ENCODE peak calls at places on chromosomes 13 and 19, in four cellular contexts. C, Z, U and Y are unnamed samples. For H3K27me3, H3K4me1 and H3K9me3, the result is how much of the 10 kb centered on the place peaks cover.

GRCh38 chr13:114058051-114058867 is 74.2 kb downstream of the RASA3 start:
- DNase-seq in C (no peak), Z (no peak), U (no peak), Y (no peak)

GRCh38 chr13:73598021-73598712 is 536.0 kb downstream of the KLF12 start:
- DNase-seq in C (no peak), Z (no peak), U (no peak), Y (no peak)

GRCh38 chr13:72258340-72258981 is 391.5 kb upstream of the DACH1 start:
- DNase-seq in C (no peak), Z (peak), U (no peak), Y (no peak)

GRCh38 chr13:23551213-23552008 is 18.8 kb upstream of the TNFRSF19 start:
- DNase-seq in C (no peak), Z (no peak), U (no peak), Y (no peak)

GRCh38 chr19:6767081-6767356 is 216 bp downstream of the SH2D3A start:
- DNase-seq in C (no peak), Z (no peak), U (no peak), Y (no peak)

GRCh38 chr19:12783849-12784393 is 7.4 kb upstream of the JUNB start:
- DNase-seq in C (no peak), Z (no peak), U (no peak), Y (no peak)

GRCh38 chr19:12766051-12766521 is 9.3 kb downstream of the HOOK2 start:
- DNase-seq in C (no peak), Z (peak), U (peak), Y (peak)

GRCh38 chr19:13795595-13796300 is 505 bp downstream of the ZSWIM4 start:
- DNase-seq in C (no peak), Z (peak), U (no peak), Y (no peak)

GRCh38 chr19:4456843-4457653 is 546 bp downstream of the UBXN6 start:
- DNase-seq in C (no peak), Z (peak), U (peak), Y (no peak)

GRCh38 chr19:13262450-13262849 is 112.2 kb downstream of the IER2 start:
- DNase-seq in C (no peak), Z (no peak), U (no peak), Y (peak)

GRCh38 chr19:13613447-13613846 is 107.2 kb upstream of the CACNA1A start:
- DNase-seq in C (no peak), Z (no peak), U (no peak), Y (no peak)

GRCh38 chr13:49997935-49998334 is 1.1 kb downstream of the TRIM13 start:
- DNase-seq in C (no peak), Z (no peak), U (no peak), Y (no peak)

GRCh38 chr19:40521276-40521675 is 54.5 kb downstream of the SPTBN4 start:
- DNase-seq in C (no peak), Z (no peak), U (no peak), Y (no peak)

GRCh38 chr13:113646376-113646775 is 11.6 kb downstream of the ATP4B start:
- DNase-seq in C (no peak), Z (no peak), U (no peak), Y (no peak)

GRCh38 chr13:58949646-58950045 is 1214.1 kb downstream of the DIAPH3 start:
- DNase-seq in C (no peak), Z (no peak), U (no peak), Y (no peak)

GRCh38 chr19:13097331-13098258 is 5.1 kb downstream of the LYL1 start:
- DNase-seq in C (no peak), Z (no peak), U (no peak), Y (no peak)

GRCh38 chr19:21022996-21023395 is 2.5 kb downstream of the ZNF430 start:
- DNase-seq in C (no peak), Z (no peak), U (peak), Y (no peak)

GRCh38 chr13:106291006-106291405 is 244.5 kb downstream of the EFNB2 start:
- DNase-seq in C (no peak), Z (no peak), U (no peak), Y (no peak)

GRCh38 chr13:29472317-29472961 is 123.0 kb downstream of the SLC7A1 start:
- DNase-seq in C (no peak), Z (peak), U (peak), Y (peak)

GRCh38 chr13:44809152-44809551 is 180.1 kb downstream of the NUFIP1 start:
- DNase-seq in C (no peak), Z (no peak), U (no peak), Y (no peak)

GRCh38 chr19:31338069-31338767 is 11.0 kb downstream of the TSHZ3 start:
- DNase-seq in C (no peak), Z (peak), U (no peak), Y (no peak)

GRCh38 chr13:86758116-86758515 is 913.1 kb upstream of the SLITRK5 start:
- DNase-seq in C (no peak), Z (no peak), U (no peak), Y (no peak)

GRCh38 chr13:34899888-34900287 is 42.2 kb upstream of the NBEA start:
- DNase-seq in C (no peak), Z (no peak), U (no peak), Y (no peak)

GRCh38 chr13:66992183-66992582 is 238.0 kb downstream of the PCDH9 start:
- DNase-seq in C (no peak), Z (no peak), U (no peak), Y (no peak)

GRCh38 chr13:65063753-65064152 is 2166.4 kb downstream of the PCDH9 start:
- DNase-seq in C (no peak), Z (no peak), U (no peak), Y (no peak)

GRCh38 chr19:10516671-10517286 is 468 bp downstream of the S1PR5 start:
- DNase-seq in C (no peak), Z (no peak), U (peak), Y (no peak)

GRCh38 chr13:45587897-45588296 is 27.6 kb downstream of the ERICH6B start:
- DNase-seq in C (no peak), Z (no peak), U (no peak), Y (no peak)

GRCh38 chr19:48926909-48927308 is 6.6 kb upstream of the DHDH start:
- DNase-seq in C (no peak), Z (no peak), U (no peak), Y (no peak)

GRCh38 chr19:11401808-11402543 is 17.1 kb downstream of the RGL3 start:
- DNase-seq in C (no peak), Z (no peak), U (no peak), Y (no peak)

GRCh38 chr13:65597839-65598818 is 1632.0 kb downstream of the PCDH9 start:
- DNase-seq in C (no peak), Z (no peak), U (no peak), Y (no peak)

GRCh38 chr19:38543807-38544568 is 73.8 kb downstream of the MAP4K1 start:
- DNase-seq in C (no peak), Z (peak), U (peak), Y (no peak)

GRCh38 chr19:883661-884211 is 9.3 kb downstream of the MED16 start:
- DNase-seq in C (no peak), Z (peak), U (no peak), Y (no peak)

GRCh38 chr13:80399340-80400163 is 58.6 kb upstream of the SPRY2 start:
- DNase-seq in C (no peak), Z (no peak), U (no peak), Y (no peak)

GRCh38 chr19:6375411-6376010 is at the start of gene PSPN:
- DNase-seq in C (no peak), Z (no peak), U (no peak), Y (no peak)

GRCh38 chr19:38142176-38143035 is 81.6 kb downstream of the DPF1 start:
- DNase-seq in C (no peak), Z (peak), U (peak), Y (peak)

GRCh38 chr19:24141612-24142011 is 54.6 kb downstream of the ZNF254 start:
- DNase-seq in C (no peak), Z (no peak), U (no peak), Y (no peak)

GRCh38 chr19:47419037-47419783 is at the start of gene MEIS3:
- DNase-seq in C (no peak), Z (no peak), U (no peak), Y (no peak)
- H3K27me3 ChIP-seq in C (under half), Z (under half), U (half or more), Y (under half)

GRCh38 chr13:48400820-48401219 is 12.1 kb downstream of the LPAR6 start:
- DNase-seq in C (no peak), Z (no peak), U (no peak), Y (peak)
- H3K4me1 ChIP-seq in C (under half), Z (under half), U (under half), Y (half or more)

DNA sequence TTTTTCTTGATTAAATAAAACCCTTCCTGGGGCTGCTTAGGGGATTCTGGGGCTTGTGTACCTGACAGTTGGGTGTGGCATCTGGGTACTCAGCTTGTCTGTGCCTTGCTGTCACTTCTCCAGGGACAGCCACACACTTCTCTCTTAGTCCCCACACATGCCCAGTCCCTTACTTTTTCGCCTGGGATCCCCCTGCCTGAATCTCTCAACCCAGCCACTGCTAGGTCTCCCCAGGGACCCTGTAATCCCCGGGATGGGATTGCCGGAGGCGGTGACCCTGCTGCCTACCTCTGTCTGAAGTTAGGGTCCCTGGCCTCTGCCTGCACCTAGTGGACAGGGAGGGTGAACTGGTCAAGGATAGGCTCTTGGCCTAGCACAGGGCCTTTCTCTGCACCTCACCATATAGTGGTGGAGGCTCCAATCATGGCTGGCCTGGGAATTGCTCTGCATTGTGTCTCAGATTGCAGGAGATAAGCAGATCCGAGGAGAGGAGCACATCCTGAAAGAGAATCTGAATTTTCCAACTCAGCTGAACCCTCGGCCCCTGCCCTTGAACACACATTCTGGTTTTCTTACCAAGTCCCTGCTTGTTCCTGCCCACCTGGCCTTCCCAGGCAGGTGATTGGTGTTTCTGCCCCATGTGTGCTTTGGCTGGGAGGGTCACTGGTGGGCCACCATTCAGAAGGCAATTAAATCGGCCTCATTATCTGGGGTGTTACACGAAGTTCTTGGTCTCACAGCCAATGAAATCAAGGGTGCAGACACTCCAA is 8.7 kb upstream of the ZNF492 start:
- DNase-seq in C (no peak), Z (no peak), U (no peak), Y (no peak)
- H3K9me3 ChIP-seq in C (under half), Z (half or more), U (under half), Y (under half)

DNA sequence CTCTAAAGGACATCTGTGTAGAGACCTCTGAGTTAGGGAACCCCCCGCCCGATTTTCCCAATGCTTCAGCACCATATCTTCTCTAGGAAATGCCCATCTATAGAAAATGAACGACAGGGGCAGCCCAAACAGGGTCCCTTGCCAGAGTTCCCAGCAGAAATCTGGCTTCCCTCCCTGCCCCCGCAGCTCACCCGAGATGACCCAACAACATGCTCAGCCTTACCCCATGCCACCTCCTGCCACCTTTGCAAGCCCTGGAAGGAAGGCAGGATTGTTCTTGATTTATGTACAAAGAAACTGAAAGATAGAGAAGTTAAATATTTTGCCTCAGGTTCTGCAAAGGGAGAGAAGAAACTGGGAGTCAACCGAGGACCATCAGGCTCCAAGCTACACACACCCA is 105.6 kb upstream of the UQCRFS1 start:
- DNase-seq in C (no peak), Z (no peak), U (no peak), Y (no peak)
- H3K27me3 ChIP-seq in C (under half), Z (under half), U (under half), Y (under half)

DNA sequence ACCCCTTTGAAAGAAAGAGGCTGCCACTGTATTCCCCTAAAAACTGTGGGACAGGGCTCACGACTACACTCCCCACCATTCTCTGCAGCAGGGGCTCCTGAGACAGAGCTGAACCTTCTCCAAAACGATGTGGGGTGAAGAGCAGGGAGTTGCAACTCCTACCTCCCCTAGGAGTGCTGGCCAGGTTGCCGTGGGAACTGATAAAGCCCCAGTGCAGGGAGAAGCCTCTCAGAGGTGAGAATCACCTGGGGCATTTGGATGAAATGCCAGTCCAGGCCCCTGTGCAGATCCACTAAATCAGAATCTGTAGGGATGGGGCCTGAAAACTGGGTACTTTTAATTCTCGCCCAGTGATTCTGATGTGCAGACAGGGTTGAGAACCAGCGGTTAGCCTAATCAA is 945 bp downstream of the DHRS12 start:
- DNase-seq in C (no peak), Z (no peak), U (no peak), Y (no peak)
- H3K4me1 ChIP-seq in C (under half), Z (under half), U (under half), Y (under half)

DNA sequence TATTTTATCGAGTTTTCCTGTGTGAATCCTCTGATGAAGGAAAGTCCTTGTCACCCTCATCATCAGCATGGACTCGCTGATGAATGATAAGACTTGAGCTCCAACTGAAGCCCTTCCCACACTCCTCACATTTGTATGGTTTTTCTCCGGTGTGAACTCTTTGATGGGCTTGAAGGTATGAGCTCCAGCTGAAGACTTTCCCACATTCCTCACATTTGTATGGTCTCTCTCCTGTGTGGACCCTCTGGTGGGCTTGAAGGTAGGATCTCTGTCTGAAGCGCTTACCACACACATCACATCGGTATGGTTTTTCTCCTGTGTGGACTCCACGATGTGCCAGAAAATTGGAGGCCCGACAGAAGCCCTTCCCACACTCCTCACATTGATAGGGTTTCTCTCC is 21.7 kb downstream of the ZNF45 start:
- DNase-seq in C (no peak), Z (no peak), U (no peak), Y (no peak)
- H3K9me3 ChIP-seq in C (half or more), Z (half or more), U (half or more), Y (half or more)

GRCh38 chr19:19561946-19562664 is 24.0 kb downstream of the CILP2 start:
- DNase-seq in C (no peak), Z (no peak), U (no peak), Y (no peak)

GRCh38 chr19:19562665-19563347 is 24.7 kb downstream of the CILP2 start:
- DNase-seq in C (no peak), Z (no peak), U (peak), Y (peak)

GRCh38 chr19:19558055-19558454 is 20.0 kb downstream of the CILP2 start:
- DNase-seq in C (no peak), Z (no peak), U (no peak), Y (no peak)

GRCh38 chr19:19559942-19560341 is 21.9 kb downstream of the CILP2 start:
- DNase-seq in C (no peak), Z (no peak), U (no peak), Y (no peak)

GRCh38 chr19:19558636-19559035 is 20.6 kb downstream of the CILP2 start:
- DNase-seq in C (no peak), Z (no peak), U (no peak), Y (no peak)
- H3K27me3 ChIP-seq in C (under half), Z (under half), U (under half), Y (under half)

DNA sequence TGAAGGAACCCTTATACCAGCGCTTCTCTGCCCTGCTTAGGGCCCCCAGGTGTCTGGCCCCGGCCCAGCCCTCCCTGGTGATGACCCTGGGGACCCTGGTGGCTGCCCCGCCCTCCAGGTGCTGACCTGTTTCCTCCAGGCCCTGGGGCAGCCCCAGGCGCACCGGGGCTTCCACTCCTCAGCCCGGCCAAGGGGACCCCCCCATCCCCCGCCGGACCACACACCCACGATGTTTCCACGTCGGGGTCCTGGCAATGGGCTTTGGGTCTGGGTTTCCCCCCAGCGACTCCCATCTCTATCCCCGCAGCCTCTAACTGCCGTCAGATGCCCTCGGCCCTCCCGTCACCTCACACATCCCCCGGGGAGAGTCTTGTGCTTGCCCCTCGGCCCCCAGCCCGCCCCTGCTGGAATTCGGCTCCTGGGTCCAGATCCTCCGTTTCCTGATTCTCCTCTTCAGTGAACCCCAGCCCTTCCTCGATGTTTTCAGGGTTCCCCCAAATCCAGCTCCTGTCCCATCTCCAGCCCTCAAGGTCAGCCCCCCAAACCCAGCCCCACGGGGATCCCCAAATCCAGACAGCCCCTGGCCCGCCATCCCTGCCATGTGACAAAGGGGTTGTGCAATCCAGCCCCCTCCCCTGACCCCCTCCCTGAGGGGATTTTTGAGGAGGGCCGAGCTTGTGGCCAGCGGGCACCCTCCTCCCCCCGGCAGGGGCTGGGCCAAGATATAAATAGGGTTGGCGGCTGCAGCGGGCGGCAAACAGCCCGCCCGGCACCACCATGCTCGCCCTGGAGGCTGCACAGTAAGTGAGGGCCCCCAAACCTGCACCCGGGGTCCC is at the start of gene SPIB:
- DNase-seq in C (no peak), Z (peak), U (no peak), Y (no peak)
- H3K4me1 ChIP-seq in C (under half), Z (under half), U (under half), Y (under half)